ENCODE peak calls at places on chromosomes 3 and 15, in four cellular contexts. One of them, this sample, is unnamed.

GRCh38 chr3:111676177-111677021 is 81.3 kb upstream of the ZBED2 start:
- DNase-seq in GM23248: peak; percentile 42
- DNase-seq in MM.1S: peak; percentile 31
- DNase-seq in ovary: no peak
- DNase-seq in this sample: no peak

GRCh38 chr3:33956211-33956610 is 157.8 kb downstream of the PDCD6IP start:
- DNase-seq in GM23248: no peak
- DNase-seq in MM.1S: no peak
- DNase-seq in ovary: no peak
- DNase-seq in this sample: no peak

GRCh38 chr15:51735211-51735610 is 2.2 kb downstream of the LYSMD2 start:
- DNase-seq in GM23248: peak; percentile 3
- DNase-seq in MM.1S: no peak
- DNase-seq in ovary: no peak
- DNase-seq in this sample: no peak

GRCh38 chr15:48265145-48265544 is 59.0 kb downstream of the SLC12A1 start:
- DNase-seq in GM23248: no peak
- DNase-seq in MM.1S: no peak
- DNase-seq in ovary: no peak
- DNase-seq in this sample: no peak

GRCh38 chr3:179236676-179237301 is 14.1 kb downstream of the KCNMB3 start:
- DNase-seq in GM23248: no peak
- DNase-seq in MM.1S: peak; percentile 22
- DNase-seq in ovary: no peak
- DNase-seq in this sample: no peak

GRCh38 chr3:187403768-187404270 is 35.6 kb downstream of the RTP4 start:
- DNase-seq in GM23248: peak; percentile 95
- DNase-seq in MM.1S: no peak
- DNase-seq in ovary: no peak
- DNase-seq in this sample: peak; percentile 97

GRCh38 chr3:159964166-159964973 is 24.3 kb upstream of the IL12A start:
- DNase-seq in GM23248: peak; percentile 86
- DNase-seq in MM.1S: no peak
- DNase-seq in ovary: no peak
- DNase-seq in this sample: peak; percentile 81

GRCh38 chr3:59425371-59425770 is 375.5 kb upstream of the CFAP20DC start:
- DNase-seq in GM23248: peak; percentile 92
- DNase-seq in MM.1S: no peak
- DNase-seq in ovary: no peak
- DNase-seq in this sample: peak; percentile 93

GRCh38 chr3:161369531-161369930 is 1.8 kb downstream of the SPTSSB start:
- DNase-seq in GM23248: no peak
- DNase-seq in MM.1S: no peak
- DNase-seq in ovary: no peak
- DNase-seq in this sample: peak; percentile 7

GRCh38 chr3:126448141-126448892 is 27.4 kb downstream of the ZXDC start:
- DNase-seq in GM23248: no peak
- DNase-seq in MM.1S: no peak
- DNase-seq in ovary: no peak
- DNase-seq in this sample: no peak

GRCh38 chr3:180646187-180646790 is 33.0 kb downstream of the CCDC39 start:
- DNase-seq in GM23248: peak; percentile 7
- DNase-seq in MM.1S: peak; percentile 24
- DNase-seq in ovary: no peak
- DNase-seq in this sample: no peak

GRCh38 chr3:125478321-125478720 is 41.7 kb downstream of the SNX4 start:
- DNase-seq in GM23248: peak; percentile 78
- DNase-seq in MM.1S: no peak
- DNase-seq in ovary: no peak
- DNase-seq in this sample: peak; percentile 28

GRCh38 chr3:184952671-184953070 is 140.7 kb downstream of the VPS8 start:
- DNase-seq in GM23248: peak; percentile 49
- DNase-seq in MM.1S: peak; percentile 85
- DNase-seq in ovary: no peak
- DNase-seq in this sample: no peak

GRCh38 chr15:75731248-75732100 is 18.8 kb upstream of the CSPG4 start:
- DNase-seq in GM23248: no peak
- DNase-seq in MM.1S: no peak
- DNase-seq in ovary: peak; percentile 69
- DNase-seq in this sample: no peak

GRCh38 chr15:33963831-33964664 is 4.2 kb upstream of the CHRM5 start:
- DNase-seq in GM23248: peak; percentile 60
- DNase-seq in MM.1S: peak; percentile 41
- DNase-seq in ovary: no peak
- DNase-seq in this sample: peak; percentile 29

GRCh38 chr3:36124118-36124796 is 256.0 kb upstream of the STAC start:
- DNase-seq in GM23248: peak; percentile 76
- DNase-seq in MM.1S: peak; percentile 33
- DNase-seq in ovary: no peak
- DNase-seq in this sample: peak; percentile 5

GRCh38 chr3:62876064-62876463 is 848 bp upstream of the CADPS start:
- DNase-seq in GM23248: peak; percentile 77
- DNase-seq in MM.1S: peak; percentile 80
- DNase-seq in ovary: peak; percentile 45
- DNase-seq in this sample: peak; percentile 52

GRCh38 chr3:86282106-86282787 is 708.7 kb downstream of the VGLL3 start:
- DNase-seq in GM23248: no peak
- DNase-seq in MM.1S: no peak
- DNase-seq in ovary: peak; percentile 13
- DNase-seq in this sample: no peak

GRCh38 chr3:182180646-182181385 is 469.1 kb downstream of the SOX2 start:
- DNase-seq in GM23248: no peak
- DNase-seq in MM.1S: no peak
- DNase-seq in ovary: no peak
- DNase-seq in this sample: peak; percentile 13

GRCh38 chr3:185460719-185461350 is 38.0 kb downstream of the TMEM41A start:
- DNase-seq in GM23248: peak; percentile 43
- DNase-seq in MM.1S: peak; percentile 33
- DNase-seq in ovary: no peak
- DNase-seq in this sample: peak; percentile 35

GRCh38 chr15:74281147-74282133 is 45.3 kb downstream of the CCDC33 start:
- DNase-seq in GM23248: no peak
- DNase-seq in MM.1S: no peak
- DNase-seq in ovary: no peak
- DNase-seq in this sample: no peak
- H3K27me3 ChIP-seq in GM23248: peaks cover 64% of the 10 kb centered on the region
- H3K27me3 ChIP-seq in MM.1S: peaks cover 96% of the 10 kb centered on the region
- H3K27me3 ChIP-seq in ovary: no peaks in the 10 kb centered on the region
- H3K27me3 ChIP-seq in this sample: peaks cover 22% of the 10 kb centered on the region

GRCh38 chr3:66410976-66411375 is 89.8 kb downstream of the LRIG1 start:
- DNase-seq in GM23248: no peak
- DNase-seq in MM.1S: no peak
- DNase-seq in ovary: no peak
- DNase-seq in this sample: no peak
- H3K4me1 ChIP-seq in GM23248: peaks cover 31% of the 10 kb centered on the region
- H3K4me1 ChIP-seq in MM.1S: no peaks in the 10 kb centered on the region
- H3K4me1 ChIP-seq in ovary: peaks cover 15% of the 10 kb centered on the region
- H3K4me1 ChIP-seq in this sample: peaks cover 37% of the 10 kb centered on the region

GRCh38 chr3:50126287-50127211 is 28.6 kb upstream of the SEMA3F start:
- DNase-seq in GM23248: peak; percentile 47
- DNase-seq in MM.1S: no peak
- DNase-seq in ovary: no peak
- DNase-seq in this sample: peak; percentile 42
- H3K27me3 ChIP-seq in GM23248: no peaks in the 10 kb centered on the region
- H3K27me3 ChIP-seq in MM.1S: no peaks in the 10 kb centered on the region
- H3K27me3 ChIP-seq in ovary: no peaks in the 10 kb centered on the region
- H3K27me3 ChIP-seq in this sample: no peaks in the 10 kb centered on the region

GRCh38 chr15:67118808-67119207 is 53.4 kb downstream of the SMAD3 start:
- DNase-seq in GM23248: no peak
- DNase-seq in MM.1S: no peak
- DNase-seq in ovary: no peak
- DNase-seq in this sample: no peak
- H3K4me1 ChIP-seq in GM23248: peaks cover 74% of the 10 kb centered on the region
- H3K4me1 ChIP-seq in MM.1S: peaks cover 20% of the 10 kb centered on the region
- H3K4me1 ChIP-seq in ovary: peaks cover 43% of the 10 kb centered on the region
- H3K4me1 ChIP-seq in this sample: peaks cover 74% of the 10 kb centered on the region

DNA sequence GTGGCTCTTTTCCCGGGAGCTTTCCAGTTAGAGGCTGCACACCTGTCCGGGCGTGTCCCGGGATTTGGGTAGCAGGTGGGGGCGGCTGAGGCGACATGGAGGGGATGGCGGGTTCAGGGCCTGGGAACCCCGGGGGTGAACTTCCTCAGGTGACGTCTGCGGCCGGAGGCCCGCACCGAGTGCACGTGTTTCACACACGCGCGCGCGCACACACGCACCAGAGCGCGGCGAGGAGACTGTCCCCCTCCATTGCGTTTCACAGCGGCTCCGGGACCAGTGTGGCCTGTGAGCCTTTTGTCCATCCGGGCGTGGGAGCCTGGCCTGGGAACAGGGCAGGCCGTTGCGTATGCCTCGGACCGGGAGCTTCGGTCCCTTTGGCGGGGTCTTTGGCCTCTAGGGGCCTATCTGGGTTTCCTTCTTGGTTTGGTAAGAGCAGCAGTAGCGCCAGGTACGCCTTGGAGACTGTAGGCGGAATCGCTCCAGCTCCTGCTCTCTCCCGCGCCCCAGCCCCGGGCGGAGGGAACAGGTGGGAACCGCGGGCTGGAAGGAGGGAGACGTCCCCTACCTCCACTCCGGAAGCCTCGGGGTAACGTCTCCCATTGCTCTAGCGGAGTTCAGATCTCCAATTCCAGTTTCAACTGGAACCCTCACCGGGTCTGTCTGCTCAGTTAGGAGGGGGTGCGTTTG is 220.0 kb downstream of the MEIS2 start:
- DNase-seq in GM23248: no peak
- DNase-seq in MM.1S: no peak
- DNase-seq in ovary: no peak
- DNase-seq in this sample: no peak
- H3K27me3 ChIP-seq in GM23248: peaks cover 11% of the 10 kb centered on the region
- H3K27me3 ChIP-seq in MM.1S: peaks cover 8% of the 10 kb centered on the region
- H3K27me3 ChIP-seq in ovary: no peaks in the 10 kb centered on the region
- H3K27me3 ChIP-seq in this sample: peaks cover 33% of the 10 kb centered on the region

GRCh38 chr3:145457825-145458552 is 703.0 kb downstream of the PLOD2 start:
- DNase-seq in GM23248: no peak
- DNase-seq in MM.1S: no peak
- DNase-seq in ovary: no peak
- DNase-seq in this sample: no peak
- H3K4me1 ChIP-seq in GM23248: no peaks in the 10 kb centered on the region
- H3K4me1 ChIP-seq in MM.1S: no peaks in the 10 kb centered on the region
- H3K4me1 ChIP-seq in ovary: no peaks in the 10 kb centered on the region
- H3K4me1 ChIP-seq in this sample: no peaks in the 10 kb centered on the region

GRCh38 chr3:53485675-53486365 is 8.6 kb upstream of the CACNA1D start:
- DNase-seq in GM23248: no peak
- DNase-seq in MM.1S: no peak
- DNase-seq in ovary: no peak
- DNase-seq in this sample: no peak

GRCh38 chr3:53484979-53485378 is 9.4 kb upstream of the CACNA1D start:
- DNase-seq in GM23248: no peak
- DNase-seq in MM.1S: no peak
- DNase-seq in ovary: no peak
- DNase-seq in this sample: no peak

GRCh38 chr3:53483821-53484220 is 10.6 kb upstream of the CACNA1D start:
- DNase-seq in GM23248: no peak
- DNase-seq in MM.1S: no peak
- DNase-seq in ovary: no peak
- DNase-seq in this sample: no peak

GRCh38 chr3:53478921-53479664 is 15.3 kb upstream of the CACNA1D start:
- DNase-seq in GM23248: no peak
- DNase-seq in MM.1S: no peak
- DNase-seq in ovary: no peak
- DNase-seq in this sample: no peak

GRCh38 chr3:53482227-53482626 is 12.2 kb upstream of the CACNA1D start:
- DNase-seq in GM23248: no peak
- DNase-seq in MM.1S: no peak
- DNase-seq in ovary: no peak
- DNase-seq in this sample: no peak
- H3K27me3 ChIP-seq in GM23248: no peaks in the 10 kb centered on the region
- H3K27me3 ChIP-seq in MM.1S: no peaks in the 10 kb centered on the region
- H3K27me3 ChIP-seq in ovary: no peaks in the 10 kb centered on the region
- H3K27me3 ChIP-seq in this sample: no peaks in the 10 kb centered on the region

GRCh38 chr15:77454956-77455355 is 34.3 kb downstream of the HMG20A start:
- DNase-seq in GM23248: peak; percentile 52
- DNase-seq in MM.1S: no peak
- DNase-seq in ovary: no peak
- DNase-seq in this sample: no peak
- H3K4me1 ChIP-seq in GM23248: peaks cover 60% of the 10 kb centered on the region
- H3K4me1 ChIP-seq in MM.1S: peaks cover 36% of the 10 kb centered on the region
- H3K4me1 ChIP-seq in ovary: peaks cover 16% of the 10 kb centered on the region
- H3K4me1 ChIP-seq in this sample: peaks cover 22% of the 10 kb centered on the region

GRCh38 chr3:194200422-194201060 is 64.6 kb downstream of the HES1 start:
- DNase-seq in GM23248: no peak
- DNase-seq in MM.1S: no peak
- DNase-seq in ovary: no peak
- DNase-seq in this sample: no peak
- H3K27me3 ChIP-seq in GM23248: peaks cover 57% of the 10 kb centered on the region
- H3K27me3 ChIP-seq in MM.1S: peaks cover 4% of the 10 kb centered on the region
- H3K27me3 ChIP-seq in ovary: no peaks in the 10 kb centered on the region
- H3K27me3 ChIP-seq in this sample: peaks cover 20% of the 10 kb centered on the region